ENCODE peak calls at places on chromosomes 11 and 22, in seven cellular contexts. H is upper lobe of right lung, O is GM10248, A is cardiac muscle cell, T is left ventricle myocardium inferior, W is BE2C, M is esophagus squamous epithelium. N is an unnamed sample.

GRCh38 chr11:20597137-20597923 is 2.1 kb upstream of the SLC6A5 start:
- DNase-seq in T (no peak), H (no peak), M (no peak), A (no peak), W (no peak), O (no peak), N (no peak)

GRCh38 chr11:61599968-61600710 is 19.3 kb upstream of the SYT7 start:
- DNase-seq in T (no peak), A (no peak), M (no peak), H (no peak), W (no peak), O (no peak), N (no peak)

GRCh38 chr11:76166314-76166713 is 40.0 kb downstream of the WNT11 start:
- DNase-seq in O (no peak), A (no peak), H (no peak), W (no peak), M (no peak), T (no peak), N (no peak)

GRCh38 chr11:65849366-65849765 is 8.6 kb downstream of the CFL1 start:
- DNase-seq in W (no peak), H (no peak), O (no peak), M (no peak), A (no peak), T (no peak), N (no peak)

GRCh38 chr22:23183107-23183698 is 2.9 kb downstream of the BCR start:
- DNase-seq in M (no peak), O (no peak), H (peak), A (peak), W (peak), T (peak), N (peak)

GRCh38 chr22:49333206-49333605 is 494.5 kb downstream of the BRD1 start:
- DNase-seq in H (peak), T (no peak), A (no peak), M (no peak), O (peak), W (no peak), N (no peak)

GRCh38 chr11:130449996-130450419 is 1.6 kb downstream of the ADAMTS15 start:
- DNase-seq in H (peak), T (peak), A (peak), W (no peak), O (no peak), M (no peak), N (peak)

GRCh38 chr11:69102732-69103615 is 52.8 kb upstream of the SMIM38 start:
- DNase-seq in T (no peak), M (no peak), W (peak), H (no peak), O (peak), A (no peak), N (peak)

GRCh38 chr11:7657306-7658025 is 15.8 kb downstream of the CYB5R2 start:
- DNase-seq in O (no peak), T (no peak), A (peak), M (no peak), W (peak), H (no peak), N (peak)

GRCh38 chr22:22403306-22403705 is 105.2 kb downstream of the ZNF280B start:
- DNase-seq in A (no peak), H (no peak), W (no peak), T (no peak), O (no peak), M (no peak), N (no peak)

GRCh38 chr22:45026511-45026910 is 16.7 kb upstream of the PHF21B start:
- DNase-seq in O (no peak), A (no peak), T (no peak), W (no peak), M (no peak), H (no peak), N (no peak)

GRCh38 chr11:123186291-123186690 is 8.8 kb downstream of the CLMP start:
- DNase-seq in H (no peak), W (no peak), M (no peak), T (no peak), O (no peak), A (no peak), N (no peak)

GRCh38 chr22:43867839-43868652 is 5.7 kb upstream of the SULT4A1 start:
- DNase-seq in W (peak), A (peak), O (no peak), H (peak), M (no peak), T (peak), N (no peak)

GRCh38 chr11:73114835-73115220 is 27.3 kb downstream of the FCHSD2 start:
- DNase-seq in T (no peak), M (no peak), O (no peak), W (no peak), H (no peak), A (no peak), N (no peak)

GRCh38 chr11:73113426-73113825 is 28.7 kb downstream of the FCHSD2 start:
- DNase-seq in T (no peak), O (no peak), H (no peak), A (no peak), W (no peak), M (no peak), N (no peak)

GRCh38 chr11:73114110-73114834 is 27.8 kb downstream of the FCHSD2 start:
- DNase-seq in O (no peak), H (no peak), T (no peak), W (no peak), A (no peak), M (no peak), N (no peak)
- TF ChIP-seq CTCF in O (no peak), H (no peak), T (no peak), W (no peak), A (no peak), M (no peak), N (no peak)

GRCh38 chr11:132099692-132100091 is 729.3 kb downstream of the NTM start:
- DNase-seq in M (no peak), T (peak), W (no peak), A (peak), O (peak), H (no peak), N (peak)
- TF ChIP-seq CTCF in M (no peak), T (peak), W (peak), A (peak), O (no peak), H (peak), N (peak)

GRCh38 chr11:127002669-127003259 is 2.2 kb upstream of the KIRREL3 start:
- DNase-seq in A (no peak), H (no peak), M (no peak), O (no peak), T (no peak), W (no peak), N (no peak)

GRCh38 chr11:127000291-127000968 is at the start of gene KIRREL3:
- DNase-seq in M (no peak), O (no peak), W (no peak), H (no peak), T (no peak), A (peak), N (peak)

GRCh38 chr11:127006311-127006710 is 5.7 kb upstream of the KIRREL3 start:
- DNase-seq in M (no peak), O (no peak), W (no peak), H (no peak), A (no peak), T (no peak), N (no peak)

GRCh38 chr11:127000991-127001390 is 421 bp upstream of the KIRREL3 start:
- DNase-seq in H (no peak), A (no peak), T (no peak), M (no peak), O (no peak), W (no peak), N (no peak)

GRCh38 chr11:127003260-127003981 is 2.9 kb upstream of the KIRREL3 start:
- DNase-seq in T (no peak), A (no peak), O (peak), M (no peak), W (peak), H (no peak), N (peak)
- TF ChIP-seq CTCF in T (peak), A (peak), O (no peak), M (no peak), W (peak), H (no peak), N (peak)

GRCh38 chr11:85843929-85844328 is 11.3 kb upstream of the CCDC83 start:
- DNase-seq in O (no peak), T (no peak), W (no peak), A (no peak), H (no peak), M (no peak), N (no peak)
- TF ChIP-seq CTCF in O (no peak), T (no peak), W (no peak), A (no peak), H (no peak), M (no peak), N (no peak)

N was measured in glutamatergic neuron.